ENCODE peak calls at places on chromosomes 16 and 17, in six cellular contexts. One of them, this sample, is unnamed. For H3K4me1, the result is how much of the 10 kb centered on the place peaks cover.

GRCh38 chr17:12973496-12974318 is 44.1 kb downstream of the ELAC2 start:
- DNase-seq in DND-41: no peak
- DNase-seq in H9: peak
- DNase-seq in A673: peak
- DNase-seq in neuronal stem cell: no peak
- DNase-seq in psoas muscle: no peak
- DNase-seq in this sample: no peak

GRCh38 chr17:71203953-71204352 is 916.9 kb upstream of the SOX9 start:
- DNase-seq in psoas muscle: no peak
- DNase-seq in DND-41: no peak
- DNase-seq in A673: no peak
- DNase-seq in H9: no peak
- DNase-seq in neuronal stem cell: no peak
- DNase-seq in this sample: no peak

GRCh38 chr16:84737658-84738057 is 37.9 kb downstream of the USP10 start:
- DNase-seq in DND-41: no peak
- DNase-seq in psoas muscle: no peak
- DNase-seq in neuronal stem cell: no peak
- DNase-seq in A673: no peak
- DNase-seq in H9: no peak
- DNase-seq in this sample: no peak

GRCh38 chr16:50279142-50279865 is 13.0 kb downstream of the ADCY7 start:
- DNase-seq in neuronal stem cell: no peak
- DNase-seq in psoas muscle: no peak
- DNase-seq in H9: no peak
- DNase-seq in A673: no peak
- DNase-seq in DND-41: no peak
- DNase-seq in this sample: no peak

GRCh38 chr17:45896803-45897693 is 2.7 kb downstream of the MAPT start:
- DNase-seq in DND-41: no peak
- DNase-seq in A673: peak
- DNase-seq in psoas muscle: no peak
- DNase-seq in neuronal stem cell: peak
- DNase-seq in H9: peak
- DNase-seq in this sample: no peak

GRCh38 chr17:79495665-79496064 is 115.2 kb downstream of the RBFOX3 start:
- DNase-seq in A673: no peak
- DNase-seq in neuronal stem cell: no peak
- DNase-seq in H9: no peak
- DNase-seq in DND-41: no peak
- DNase-seq in psoas muscle: no peak
- DNase-seq in this sample: no peak

GRCh38 chr17:8791910-8792270 is 7.3 kb downstream of the MFSD6L start:
- DNase-seq in DND-41: no peak
- DNase-seq in H9: peak
- DNase-seq in neuronal stem cell: no peak
- DNase-seq in psoas muscle: no peak
- DNase-seq in A673: peak
- DNase-seq in this sample: no peak

GRCh38 chr17:21174719-21175118 is 39.2 kb downstream of the TMEM11 start:
- DNase-seq in A673: no peak
- DNase-seq in DND-41: no peak
- DNase-seq in neuronal stem cell: no peak
- DNase-seq in H9: no peak
- DNase-seq in psoas muscle: no peak
- DNase-seq in this sample: no peak

GRCh38 chr16:82005491-82005830 is 5.8 kb downstream of the SDR42E1 start:
- DNase-seq in H9: no peak
- DNase-seq in psoas muscle: no peak
- DNase-seq in A673: peak
- DNase-seq in neuronal stem cell: no peak
- DNase-seq in DND-41: no peak
- DNase-seq in this sample: no peak

GRCh38 chr16:83946781-83947566 is 6.1 kb upstream of the OSGIN1 start:
- DNase-seq in neuronal stem cell: no peak
- DNase-seq in H9: no peak
- DNase-seq in psoas muscle: no peak
- DNase-seq in A673: no peak
- DNase-seq in DND-41: no peak
- DNase-seq in this sample: no peak

GRCh38 chr16:58907297-58907696 is 173.2 kb upstream of the GOT2 start:
- DNase-seq in DND-41: no peak
- DNase-seq in psoas muscle: no peak
- DNase-seq in neuronal stem cell: no peak
- DNase-seq in A673: no peak
- DNase-seq in H9: no peak
- DNase-seq in this sample: no peak

GRCh38 chr17:62680541-62681052 is 53.1 kb downstream of the MRC2 start:
- DNase-seq in A673: no peak
- DNase-seq in psoas muscle: no peak
- DNase-seq in H9: peak
- DNase-seq in neuronal stem cell: no peak
- DNase-seq in DND-41: no peak
- DNase-seq in this sample: no peak

GRCh38 chr17:55571095-55571494 is 59.8 kb upstream of the SMIM36 start:
- DNase-seq in neuronal stem cell: no peak
- DNase-seq in psoas muscle: no peak
- DNase-seq in DND-41: no peak
- DNase-seq in A673: no peak
- DNase-seq in H9: no peak
- DNase-seq in this sample: no peak

GRCh38 chr17:42282478-42283080 is 5.7 kb upstream of the STAT5A start:
- DNase-seq in DND-41: no peak
- DNase-seq in H9: peak
- DNase-seq in psoas muscle: no peak
- DNase-seq in A673: no peak
- DNase-seq in neuronal stem cell: no peak
- DNase-seq in this sample: no peak

GRCh38 chr16:11550651-11551498 is 35.8 kb downstream of the LITAF start:
- DNase-seq in psoas muscle: no peak
- DNase-seq in neuronal stem cell: no peak
- DNase-seq in H9: no peak
- DNase-seq in DND-41: no peak
- DNase-seq in A673: no peak
- DNase-seq in this sample: peak

DNA sequence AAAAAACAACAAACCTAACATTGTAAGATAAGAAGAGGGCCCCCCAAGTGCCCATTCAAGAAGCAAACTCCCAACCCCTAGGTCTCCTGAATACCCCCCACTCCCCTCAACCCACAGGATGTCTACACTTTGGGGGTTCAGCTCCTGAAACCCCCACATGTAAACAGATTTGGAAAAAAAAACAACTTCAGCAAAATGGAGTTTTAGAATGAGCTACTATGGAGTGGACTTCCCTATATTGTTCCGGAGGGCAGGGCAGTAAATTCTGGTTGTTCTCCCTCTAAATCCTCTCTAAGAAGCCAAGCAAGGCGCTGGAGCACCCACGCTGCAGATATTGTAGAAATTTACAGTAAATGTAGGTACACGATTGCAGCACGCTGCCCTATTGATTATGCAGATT is 8.5 kb upstream of the ZFHX3 start:
- DNase-seq in psoas muscle: no peak
- DNase-seq in A673: no peak
- DNase-seq in neuronal stem cell: no peak
- DNase-seq in DND-41: no peak
- DNase-seq in H9: no peak
- DNase-seq in this sample: no peak
- H3K4me1 ChIP-seq in psoas muscle: under half
- H3K4me1 ChIP-seq in A673: half or more
- H3K4me1 ChIP-seq in neuronal stem cell: under half
- H3K4me1 ChIP-seq in DND-41: under half
- H3K4me1 ChIP-seq in H9: under half
- H3K4me1 ChIP-seq in this sample: under half

DNA sequence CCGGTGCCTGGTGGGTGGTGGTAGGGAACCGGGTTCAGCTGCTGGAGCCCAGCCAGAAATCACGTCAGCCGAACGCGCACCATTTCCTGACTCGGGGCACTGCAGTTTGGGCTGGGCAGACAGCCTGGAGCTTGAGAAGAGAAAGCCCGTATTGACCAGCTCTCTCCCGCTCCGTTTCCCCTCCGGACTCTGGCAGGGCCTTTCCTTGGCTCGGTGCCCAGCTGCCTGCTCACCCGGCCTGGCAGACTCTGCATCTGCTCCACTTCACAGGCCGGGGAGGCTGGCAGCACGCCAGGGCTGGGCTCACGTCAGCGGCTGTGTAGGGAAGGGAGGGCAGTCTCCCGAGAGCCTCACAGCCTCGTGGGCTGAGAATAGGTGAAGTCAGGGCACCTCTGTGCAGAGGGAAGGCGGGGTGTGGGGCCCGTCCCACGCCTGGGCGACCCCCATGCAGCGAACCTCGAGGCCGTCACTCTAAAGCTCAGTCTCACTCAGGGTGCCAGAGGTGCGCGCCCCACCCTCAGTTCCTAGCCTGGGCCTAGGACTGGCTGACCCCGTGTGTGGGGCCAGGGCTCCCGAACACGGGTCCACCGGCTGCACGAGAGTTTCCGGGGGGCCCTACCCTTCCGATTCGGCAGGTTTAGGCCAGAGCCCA is 59.1 kb downstream of the OR1D5 start:
- DNase-seq in neuronal stem cell: no peak
- DNase-seq in A673: peak
- DNase-seq in DND-41: peak
- DNase-seq in psoas muscle: peak
- DNase-seq in H9: no peak
- DNase-seq in this sample: peak
- H3K4me1 ChIP-seq in neuronal stem cell: under half
- H3K4me1 ChIP-seq in A673: under half
- H3K4me1 ChIP-seq in DND-41: under half
- H3K4me1 ChIP-seq in psoas muscle: under half
- H3K4me1 ChIP-seq in H9: under half
- H3K4me1 ChIP-seq in this sample: half or more

GRCh38 chr17:81517009-81517338 is 4.4 kb upstream of the ACTG1 start:
- DNase-seq in DND-41: no peak
- DNase-seq in A673: no peak
- DNase-seq in neuronal stem cell: no peak
- DNase-seq in H9: no peak
- DNase-seq in psoas muscle: peak
- DNase-seq in this sample: no peak

GRCh38 chr17:81518113-81518784 is 5.7 kb upstream of the ACTG1 start:
- DNase-seq in H9: peak
- DNase-seq in psoas muscle: peak
- DNase-seq in A673: no peak
- DNase-seq in DND-41: no peak
- DNase-seq in neuronal stem cell: no peak
- DNase-seq in this sample: no peak

GRCh38 chr17:81518785-81519283 is 6.2 kb upstream of the ACTG1 start:
- DNase-seq in psoas muscle: peak
- DNase-seq in neuronal stem cell: no peak
- DNase-seq in H9: no peak
- DNase-seq in DND-41: no peak
- DNase-seq in A673: no peak
- DNase-seq in this sample: no peak

GRCh38 chr17:81516439-81516838 is 3.8 kb upstream of the ACTG1 start:
- DNase-seq in DND-41: no peak
- DNase-seq in H9: peak
- DNase-seq in A673: no peak
- DNase-seq in neuronal stem cell: no peak
- DNase-seq in psoas muscle: peak
- DNase-seq in this sample: no peak

DNA sequence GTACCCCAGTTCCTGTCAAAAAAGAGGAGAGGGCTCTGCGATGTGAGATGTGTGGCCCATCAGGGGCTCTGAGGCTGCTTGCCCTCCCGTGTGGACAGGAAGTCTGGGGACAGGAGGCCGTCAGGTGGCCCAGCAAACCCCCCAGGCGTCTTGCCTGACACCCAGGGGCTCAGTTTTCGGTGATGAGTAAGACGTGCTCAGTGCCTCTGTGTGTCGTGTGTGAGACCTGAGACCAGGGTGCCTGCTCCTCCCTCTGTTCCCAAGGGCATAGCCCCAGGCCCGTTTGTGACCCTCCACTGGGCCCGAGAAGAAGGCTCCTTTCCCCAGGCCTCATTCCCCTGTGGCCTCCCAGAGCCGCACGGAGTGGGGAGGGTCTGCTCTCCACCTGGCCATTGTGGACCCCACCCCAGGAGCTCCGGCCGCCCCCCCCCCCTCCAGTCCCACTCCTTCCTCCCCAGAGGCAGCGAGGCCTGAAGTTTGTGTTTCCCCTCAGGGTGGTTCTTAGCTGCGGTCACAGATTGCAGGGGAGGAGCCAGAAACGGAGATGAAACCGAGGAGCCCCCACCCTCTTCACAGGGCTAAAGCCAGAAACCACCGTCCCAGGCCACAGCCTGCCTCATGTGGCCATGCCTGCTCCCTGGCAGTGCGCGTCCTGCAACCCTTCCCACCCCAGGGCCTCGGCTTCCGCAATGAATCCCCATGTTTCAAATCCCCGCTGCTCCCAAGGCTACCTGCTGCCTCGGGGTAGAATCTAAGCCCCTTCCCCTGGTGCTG is 4.9 kb upstream of the ACTG1 start:
- DNase-seq in neuronal stem cell: no peak
- DNase-seq in H9: peak
- DNase-seq in psoas muscle: peak
- DNase-seq in DND-41: no peak
- DNase-seq in A673: no peak
- DNase-seq in this sample: peak
- H3K4me1 ChIP-seq in neuronal stem cell: under half
- H3K4me1 ChIP-seq in H9: under half
- H3K4me1 ChIP-seq in psoas muscle: under half
- H3K4me1 ChIP-seq in DND-41: under half
- H3K4me1 ChIP-seq in A673: under half
- H3K4me1 ChIP-seq in this sample: half or more

GRCh38 chr17:2841606-2842005 is 45.4 kb downstream of the RAP1GAP2 start:
- DNase-seq in psoas muscle: no peak
- DNase-seq in neuronal stem cell: no peak
- DNase-seq in H9: no peak
- DNase-seq in A673: no peak
- DNase-seq in DND-41: no peak
- DNase-seq in this sample: no peak

GRCh38 chr17:2847601-2848255 is 51.5 kb downstream of the RAP1GAP2 start:
- DNase-seq in neuronal stem cell: no peak
- DNase-seq in psoas muscle: no peak
- DNase-seq in DND-41: no peak
- DNase-seq in A673: no peak
- DNase-seq in H9: no peak
- DNase-seq in this sample: peak

GRCh38 chr17:2842464-2842863 is 46.2 kb downstream of the RAP1GAP2 start:
- DNase-seq in DND-41: no peak
- DNase-seq in neuronal stem cell: no peak
- DNase-seq in psoas muscle: no peak
- DNase-seq in H9: no peak
- DNase-seq in A673: no peak
- DNase-seq in this sample: no peak

GRCh38 chr17:2849327-2849670 is 53.1 kb downstream of the RAP1GAP2 start:
- DNase-seq in H9: peak
- DNase-seq in psoas muscle: no peak
- DNase-seq in A673: no peak
- DNase-seq in DND-41: no peak
- DNase-seq in neuronal stem cell: no peak
- DNase-seq in this sample: no peak

DNA sequence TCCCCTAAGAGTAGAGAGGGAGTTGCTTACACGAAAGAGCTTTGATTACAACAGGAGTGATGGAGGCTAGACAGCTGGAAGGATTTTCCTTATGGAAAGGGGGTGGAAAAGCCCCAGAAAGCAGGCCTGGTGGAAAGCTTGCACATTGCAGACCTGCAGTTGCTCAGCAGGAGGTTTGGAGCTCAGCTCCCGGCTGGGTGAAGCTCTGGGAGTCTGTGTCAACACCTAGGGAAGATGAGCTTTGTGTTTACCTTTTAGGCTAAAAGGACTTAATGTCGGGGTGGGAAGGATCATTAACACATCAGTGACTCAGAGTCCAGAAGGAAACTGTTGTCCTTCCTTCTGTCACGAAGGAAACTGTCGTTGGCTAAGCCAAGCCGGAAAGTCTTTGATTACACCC is 48.1 kb downstream of the RAP1GAP2 start:
- DNase-seq in DND-41: no peak
- DNase-seq in H9: peak
- DNase-seq in psoas muscle: no peak
- DNase-seq in A673: no peak
- DNase-seq in neuronal stem cell: no peak
- DNase-seq in this sample: no peak
- H3K4me1 ChIP-seq in DND-41: under half
- H3K4me1 ChIP-seq in H9: under half
- H3K4me1 ChIP-seq in psoas muscle: under half
- H3K4me1 ChIP-seq in A673: under half
- H3K4me1 ChIP-seq in neuronal stem cell: under half
- H3K4me1 ChIP-seq in this sample: under half

This sample was measured in Karpas-422.